ENCODE peak calls at places on chromosomes 7 and 10, in five cellular contexts. W is lower lobe of right lung, J is pancreas, D is psoas muscle, I is thoracic aorta. T is an unnamed sample. For H3K36me3 and H3K4me1, the result is how much of the 10 kb centered on the place peaks cover.

GRCh38 chr7:19016140-19016539 is 101.3 kb downstream of the TWIST1 start:
- DNase-seq in W (no peak), J (no peak), D (no peak), I (no peak), T (no peak)

GRCh38 chr10:91980319-91980718 is 56.7 kb downstream of the BTAF1 start:
- DNase-seq in W (no peak), J (no peak), D (no peak), I (no peak), T (no peak)

GRCh38 chr10:70270952-70271351 is 12.9 kb downstream of the NPFFR1 start:
- DNase-seq in W (no peak), J (no peak), D (no peak), I (no peak), T (no peak)

GRCh38 chr7:155377071-155377836 is 79.6 kb downstream of the INSIG1 start:
- DNase-seq in W (no peak), J (no peak), D (no peak), I (no peak), T (no peak)

GRCh38 chr10:18179901-18180300 is 39.7 kb downstream of the CACNB2 start:
- DNase-seq in W (no peak), J (peak), D (no peak), I (no peak), T (no peak)

GRCh38 chr7:57342954-57343353 is 107.0 kb upstream of the ZNF716 start:
- DNase-seq in W (no peak), J (no peak), D (no peak), I (no peak), T (no peak)

GRCh38 chr10:71761105-71761511 is 12.2 kb downstream of the VSIR start:
- DNase-seq in W (no peak), J (no peak), D (no peak), I (no peak), T (no peak)

GRCh38 chr10:102230264-102230860 is 4.3 kb downstream of the ELOVL3 start:
- DNase-seq in W (peak), J (peak), D (peak), I (no peak), T (no peak)

GRCh38 chr10:86522385-86522855 is 828 bp upstream of the WAPL start:
- DNase-seq in W (no peak), J (no peak), D (no peak), I (no peak), T (no peak)

GRCh38 chr10:3251172-3251571 is 78.6 kb upstream of the PITRM1 start:
- DNase-seq in W (peak), J (no peak), D (no peak), I (no peak), T (no peak)

GRCh38 chr7:38870147-38870546 is 38.8 kb downstream of the VPS41 start:
- DNase-seq in W (no peak), J (no peak), D (no peak), I (no peak), T (no peak)

GRCh38 chr7:99137418-99138180 is 6.3 kb downstream of the SMURF1 start:
- DNase-seq in W (no peak), J (no peak), D (no peak), I (no peak), T (no peak)

GRCh38 chr7:18906901-18907300 is 210.5 kb downstream of the TWIST1 start:
- DNase-seq in W (no peak), J (no peak), D (no peak), I (no peak), T (no peak)

GRCh38 chr10:98253499-98253898 is 14.5 kb downstream of the LOXL4 start:
- DNase-seq in W (no peak), J (no peak), D (no peak), I (no peak), T (peak)

GRCh38 chr7:29946428-29947186 is 43.0 kb downstream of the SCRN1 start:
- DNase-seq in W (no peak), J (peak), D (no peak), I (no peak), T (no peak)

GRCh38 chr7:29951206-29951605 is 38.4 kb downstream of the SCRN1 start:
- DNase-seq in W (no peak), J (no peak), D (no peak), I (no peak), T (no peak)

GRCh38 chr7:29950480-29950879 is 39.1 kb downstream of the SCRN1 start:
- DNase-seq in W (no peak), J (no peak), D (no peak), I (no peak), T (no peak)

GRCh38 chr7:29940199-29940598 is 49.4 kb downstream of the SCRN1 start:
- DNase-seq in W (no peak), J (no peak), D (no peak), I (no peak), T (no peak)

DNA sequence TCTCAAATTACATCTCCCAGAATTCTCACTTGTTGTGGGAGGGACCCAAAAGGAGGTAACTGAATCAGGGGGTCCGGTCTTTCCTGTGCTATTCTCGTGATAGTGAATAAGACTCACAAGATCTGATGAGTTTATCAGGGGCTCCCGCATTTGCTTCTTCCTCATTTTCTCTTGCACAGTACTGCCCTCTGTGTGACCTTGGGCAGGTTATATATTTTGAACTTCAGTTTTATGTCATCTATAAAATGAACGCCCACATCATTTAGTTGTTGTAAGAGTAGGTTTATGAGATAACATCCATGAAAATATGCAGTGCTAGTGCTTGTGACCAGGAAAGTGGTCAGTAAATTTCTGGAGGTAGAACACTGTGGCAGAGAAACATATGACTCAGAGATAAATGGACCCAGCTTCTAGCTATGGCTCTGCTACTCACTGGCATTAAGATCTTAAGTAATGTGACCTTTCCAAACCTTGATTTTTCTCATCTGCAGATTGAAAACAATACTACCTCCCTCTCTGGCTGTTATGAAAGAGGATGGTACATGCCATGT is 44.3 kb downstream of the SCRN1 start:
- DNase-seq in W (no peak), J (no peak), D (no peak), I (no peak), T (no peak)
- H3K36me3 ChIP-seq in W (under half), J (under half), D (under half), I (under half), T (under half)

DNA sequence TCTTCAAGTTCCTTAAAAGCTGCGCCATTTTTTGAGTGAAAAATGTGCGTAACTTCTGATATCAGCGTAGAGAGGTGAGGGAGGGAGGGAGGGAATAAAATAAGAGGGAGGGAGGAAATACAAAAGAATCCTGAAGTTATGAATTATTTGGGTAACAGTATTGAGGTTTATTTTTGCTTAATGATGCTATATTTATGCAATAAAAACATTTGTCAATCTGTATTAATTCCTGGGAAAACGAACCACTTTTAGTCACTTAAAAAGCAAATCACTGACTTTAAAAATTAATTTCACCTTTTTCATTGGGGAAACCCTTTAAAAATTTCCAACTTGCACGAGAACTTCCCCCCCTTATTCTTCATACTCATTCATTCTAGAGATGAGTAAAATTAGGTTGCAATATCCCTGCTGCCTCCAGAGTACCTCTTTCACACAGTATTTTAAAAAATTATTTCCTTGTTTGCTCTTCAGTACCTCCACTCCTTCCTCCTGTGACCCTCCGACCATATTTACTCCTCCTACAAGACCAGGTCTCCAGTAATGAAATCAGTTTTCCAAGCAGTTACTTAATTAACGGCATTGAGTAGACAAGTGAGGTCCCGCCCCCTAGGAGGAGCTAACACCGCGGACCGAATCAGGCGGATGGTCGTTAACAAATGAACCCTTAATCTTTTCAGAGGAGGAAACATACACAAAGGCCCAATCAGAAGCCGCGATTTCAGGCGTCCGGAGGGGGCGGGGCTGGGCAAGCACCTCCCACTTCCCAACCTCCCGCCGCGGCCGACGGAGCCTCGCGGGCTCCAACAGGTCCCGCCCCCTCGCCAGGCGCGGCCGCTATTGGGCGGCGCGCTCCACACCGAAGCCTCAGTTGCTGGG is 521 bp upstream of the TRIM24 start:
- DNase-seq in W (peak), J (peak), D (no peak), I (peak), T (peak)
- TF ChIP-seq CTCF in W (no peak), J (no peak), D (peak), I (peak), T (peak)

GRCh38 chr7:74183653-74184450 is 9.7 kb downstream of the EIF4H start:
- DNase-seq in W (no peak), J (no peak), D (no peak), I (no peak), T (no peak)
- H3K4me1 ChIP-seq in W (half or more), J (half or more), D (half or more), I (half or more), T (half or more)

GRCh38 chr10:48450811-48451466 is 144.5 kb downstream of the MAPK8 start:
- DNase-seq in W (no peak), J (no peak), D (peak), I (no peak), T (no peak)
- H3K36me3 ChIP-seq in W (under half), J (under half), D (under half), I (under half), T (under half)

GRCh38 chr10:130935897-130936550 is 375.5 kb downstream of the TCERG1L start:
- DNase-seq in W (no peak), J (no peak), D (no peak), I (no peak), T (no peak)
- TF ChIP-seq CTCF in W (no peak), J (no peak), D (no peak), I (no peak), T (no peak)

GRCh38 chr10:43140414-43140813 is 2.2 kb downstream of the CSGALNACT2 start:
- DNase-seq in W (no peak), J (no peak), D (no peak), I (no peak), T (no peak)
- H3K4me1 ChIP-seq in W (half or more), J (under half), D (under half), I (under half), T (half or more)